ENCODE peak calls at places on chromosome 11, in eight cellular contexts. Z is PC-9, M is tibial artery, E is GM23338, Y is HCT116, X is A673, V is BE2C, Q is lung. J is an unnamed sample.

GRCh38 chr11:68897441-68897840 is 6.2 kb downstream of the MRPL21 start:
- DNase-seq in M (no peak), E (no peak), X (no peak), Y (no peak), V (no peak), Z (no peak), Q (no peak), J (no peak)

GRCh38 chr11:66701432-66702240 is 23.9 kb upstream of the RBM4B start:
- DNase-seq in Z (no peak), M (no peak), E (no peak), X (no peak), Q (no peak), Y (no peak), V (peak; percentile 74), J (peak; percentile 58)

GRCh38 chr11:111911563-111912401 is at the start of gene CRYAB:
- DNase-seq in M (peak; percentile 99), V (no peak), X (no peak), Y (no peak), Z (peak; percentile 48), E (peak; percentile 62), Q (peak; percentile 67), J (peak; percentile 79)

GRCh38 chr11:8017071-8017470 is 29.9 kb downstream of the EIF3F start:
- DNase-seq in E (no peak), Y (no peak), Z (no peak), X (no peak), Q (no peak), V (no peak), M (no peak), J (no peak)

GRCh38 chr11:2301631-2302272 is at the start of the genes C11orf21 and TSPAN32:
- DNase-seq in V (no peak), M (no peak), Y (no peak), E (no peak), Q (peak; percentile 54), Z (no peak), X (no peak), J (peak; percentile 77)

GRCh38 chr11:7495997-7496545 is 10.8 kb downstream of the OLFML1 start:
- DNase-seq in Q (no peak), Y (no peak), Z (no peak), V (no peak), X (no peak), E (no peak), M (no peak), J (no peak)

GRCh38 chr11:86688398-86689179 is 16.2 kb upstream of the ME3 start:
- DNase-seq in V (no peak), X (no peak), Y (no peak), M (no peak), E (no peak), Q (no peak), Z (peak; percentile 20), J (no peak)

GRCh38 chr11:120208777-120209176 is 2.1 kb upstream of the OAF start:
- DNase-seq in M (no peak), Y (no peak), X (peak; percentile 80), E (no peak), Z (peak; percentile 42), V (no peak), Q (peak; percentile 39), J (peak; percentile 65)

GRCh38 chr11:4826425-4826824 is 5.3 kb downstream of the OR51F2 start:
- DNase-seq in Y (no peak), M (no peak), X (no peak), E (peak; percentile 41), Q (no peak), Z (no peak), V (no peak), J (no peak)

GRCh38 chr11:33687733-33688479 is 12.7 kb downstream of the C11orf91 start:
- DNase-seq in Z (peak; percentile 61), E (peak; percentile 86), M (no peak), X (peak; percentile 91), Y (peak; percentile 60), V (peak; percentile 37), Q (no peak), J (peak; percentile 69)

GRCh38 chr11:66328036-66328306 is 8.3 kb downstream of the RIN1 start:
- DNase-seq in E (no peak), M (no peak), Z (no peak), X (no peak), Q (no peak), Y (no peak), V (no peak), J (no peak)

GRCh38 chr11:2538951-2539735 is 94.3 kb downstream of the KCNQ1 start:
- DNase-seq in Z (no peak), X (no peak), Q (no peak), Y (no peak), E (no peak), M (peak; percentile 53), V (peak; percentile 1), J (no peak)

GRCh38 chr11:808427-809286 is 1.1 kb upstream of the RPLP2 start:
- DNase-seq in M (no peak), V (no peak), X (no peak), Z (no peak), Y (no peak), E (no peak), Q (no peak), J (no peak)

GRCh38 chr11:115421338-115422012 is 82.7 kb downstream of the CADM1 start:
- DNase-seq in M (no peak), Q (no peak), E (no peak), Z (no peak), Y (no peak), V (peak; percentile 32), X (no peak), J (no peak)

GRCh38 chr11:94739331-94739730 is 28.8 kb upstream of the AMOTL1 start:
- DNase-seq in E (no peak), Z (no peak), X (no peak), M (no peak), Y (no peak), Q (no peak), V (no peak), J (no peak)

GRCh38 chr11:10725114-10725906 is 25.7 kb upstream of the CTR9 start:
- DNase-seq in Z (peak; percentile 12), Y (peak; percentile 79), E (no peak), V (no peak), M (no peak), X (peak; percentile 57), Q (no peak), J (no peak)

GRCh38 chr11:108584973-108585372 is 8.6 kb downstream of the EXPH5 start:
- DNase-seq in Q (no peak), E (no peak), Y (no peak), M (no peak), V (no peak), X (no peak), Z (no peak), J (no peak)

GRCh38 chr11:111694851-111695250 is 71.3 kb downstream of the PPP2R1B start:
- DNase-seq in X (no peak), E (no peak), Y (no peak), Q (no peak), V (no peak), M (no peak), Z (no peak), J (no peak)

GRCh38 chr11:125932301-125932700 is 13.5 kb upstream of the VSIG10L2 start:
- DNase-seq in M (peak; percentile 54), X (no peak), V (no peak), Z (no peak), Q (no peak), E (no peak), Y (no peak), J (no peak)

GRCh38 chr11:132780051-132780450 is 752.2 kb downstream of the OPCML start:
- DNase-seq in V (no peak), M (no peak), Z (no peak), Q (no peak), E (no peak), X (no peak), Y (no peak), J (no peak)

GRCh38 chr11:30733748-30734147 is 147.6 kb upstream of the MPPED2 start:
- DNase-seq in Q (no peak), V (no peak), E (no peak), Y (no peak), Z (no peak), X (no peak), M (no peak), J (no peak)

GRCh38 chr11:15605094-15605493 is 490.4 kb downstream of the INSC start:
- DNase-seq in E (no peak), M (no peak), V (no peak), Q (no peak), X (no peak), Y (no peak), Z (no peak), J (no peak)

GRCh38 chr11:15609445-15609844 is 494.7 kb downstream of the INSC start:
- DNase-seq in V (no peak), Y (no peak), E (no peak), X (no peak), M (no peak), Q (no peak), Z (no peak), J (no peak)

GRCh38 chr11:15603208-15603607 is 488.5 kb downstream of the INSC start:
- DNase-seq in V (no peak), Z (no peak), X (no peak), M (no peak), E (no peak), Y (no peak), Q (no peak), J (no peak)

GRCh38 chr11:15602779-15603178 is 488.1 kb downstream of the INSC start:
- DNase-seq in X (no peak), Q (no peak), E (no peak), Z (no peak), M (no peak), Y (no peak), V (no peak), J (no peak)

GRCh38 chr11:15607361-15608036 is 492.8 kb downstream of the INSC start:
- DNase-seq in E (peak; percentile 29), V (no peak), Q (no peak), Y (no peak), X (no peak), Z (no peak), M (no peak), J (no peak)
- H3K27me3 ChIP-seq in E (no peaks in the 10 kb centered on the region), V (no peaks in the 10 kb centered on the region), Q (no peaks in the 10 kb centered on the region), Y (peaks cover 47% of the 10 kb centered on the region), X (no peaks in the 10 kb centered on the region), Z (no peaks in the 10 kb centered on the region), M (no peaks in the 10 kb centered on the region), J (no peaks in the 10 kb centered on the region)

GRCh38 chr11:59247535-59248227 is 35.0 kb upstream of the MPEG1 start:
- DNase-seq in X (peak; percentile 74), Y (no peak), E (no peak), V (no peak), Q (peak; percentile 56), M (no peak), Z (peak; percentile 56), J (no peak)
- H3K4me1 ChIP-seq in X (no peaks in the 10 kb centered on the region), Y (no peaks in the 10 kb centered on the region), E (no peaks in the 10 kb centered on the region), V (no peaks in the 10 kb centered on the region), Q (peaks cover 3% of the 10 kb centered on the region), M (no peaks in the 10 kb centered on the region), Z (peaks cover 20% of the 10 kb centered on the region), J (no peaks in the 10 kb centered on the region)

DNA sequence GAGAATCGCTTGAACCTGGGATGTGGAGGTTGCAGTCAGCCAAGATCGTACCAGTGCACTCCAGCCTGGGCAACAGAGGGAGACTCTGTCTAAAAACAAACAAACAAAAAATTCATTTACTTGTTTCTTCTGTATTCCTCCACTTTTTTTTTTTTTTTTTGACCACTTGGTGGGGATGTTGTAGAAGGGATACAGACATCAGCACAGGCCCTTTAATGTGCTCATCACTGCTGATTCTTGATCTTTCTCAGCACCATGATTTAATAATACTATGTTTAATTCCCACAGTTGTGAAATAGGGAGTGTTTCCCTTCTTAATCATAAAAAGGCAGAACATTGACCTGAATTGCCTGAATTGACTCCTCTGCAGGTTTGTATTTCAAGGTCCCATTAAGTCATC is 4.5 kb downstream of the TTC9C start:
- DNase-seq in V (no peak), M (no peak), X (peak; percentile 65), Q (no peak), Z (no peak), Y (no peak), E (peak; percentile 55), J (peak; percentile 43)
- TF ChIP-seq CTCF in V (peak; percentile 28), M (no peak), X (peak; percentile 46), Q (no peak), Z (peak; percentile 34), Y (peak; percentile 59), E (peak; percentile 45), J (no peak)

GRCh38 chr11:124861670-124862069 is 3.6 kb upstream of the ROBO3 start:
- DNase-seq in Y (no peak), Q (no peak), E (no peak), V (no peak), X (no peak), Z (no peak), M (no peak), J (no peak)
- H3K27me3 ChIP-seq in Y (peaks cover 26% of the 10 kb centered on the region), Q (no peaks in the 10 kb centered on the region), E (peaks cover 98% of the 10 kb centered on the region), V (peaks cover 51% of the 10 kb centered on the region), X (peaks cover 57% of the 10 kb centered on the region), Z (peaks cover 71% of the 10 kb centered on the region), M (peaks cover 2% of the 10 kb centered on the region), J (peaks cover 70% of the 10 kb centered on the region)

J was measured in cardiac muscle cell.